ENCODE peak calls at places on chromosome 2, in nine cellular contexts. One of them, this sample, is unnamed.

GRCh38 chr2:200617089-200618050 is 31.6 kb downstream of the AOX1 start:
- DNase-seq in cardiac septum: no peak
- DNase-seq in bronchial epithelial cell: no peak
- DNase-seq in cardiac fibroblast: peak; percentile 48
- DNase-seq in stimulated activated CD4-positive, alpha-beta T cell treated with anti-CD3 and anti-CD28 coated beads, TNF-alpha, amount 100 ng/mL, for 1 hour: no peak
- DNase-seq in hippocampal formation: no peak
- DNase-seq in DMS153: no peak
- DNase-seq in SK-MEL-5: peak; percentile 14
- DNase-seq in endothelial cell: no peak
- DNase-seq in this sample: no peak

GRCh38 chr2:235004289-235004903 is 52.6 kb downstream of the SH3BP4 start:
- DNase-seq in cardiac septum: no peak
- DNase-seq in bronchial epithelial cell: no peak
- DNase-seq in cardiac fibroblast: no peak
- DNase-seq in stimulated activated CD4-positive, alpha-beta T cell treated with anti-CD3 and anti-CD28 coated beads, TNF-alpha, amount 100 ng/mL, for 1 hour: no peak
- DNase-seq in hippocampal formation: no peak
- DNase-seq in DMS153: no peak
- DNase-seq in SK-MEL-5: no peak
- DNase-seq in endothelial cell: no peak
- DNase-seq in this sample: no peak

GRCh38 chr2:221423212-221423804 is 148.8 kb downstream of the EPHA4 start:
- DNase-seq in cardiac septum: no peak
- DNase-seq in bronchial epithelial cell: peak; percentile 21
- DNase-seq in cardiac fibroblast: no peak
- DNase-seq in stimulated activated CD4-positive, alpha-beta T cell treated with anti-CD3 and anti-CD28 coated beads, TNF-alpha, amount 100 ng/mL, for 1 hour: no peak
- DNase-seq in hippocampal formation: no peak
- DNase-seq in DMS153: no peak
- DNase-seq in SK-MEL-5: no peak
- DNase-seq in endothelial cell: no peak
- DNase-seq in this sample: no peak

GRCh38 chr2:133241231-133241575 is 327.1 kb downstream of the NCKAP5 start:
- DNase-seq in cardiac septum: no peak
- DNase-seq in bronchial epithelial cell: no peak
- DNase-seq in cardiac fibroblast: peak; percentile 64
- DNase-seq in stimulated activated CD4-positive, alpha-beta T cell treated with anti-CD3 and anti-CD28 coated beads, TNF-alpha, amount 100 ng/mL, for 1 hour: no peak
- DNase-seq in hippocampal formation: no peak
- DNase-seq in DMS153: no peak
- DNase-seq in SK-MEL-5: no peak
- DNase-seq in endothelial cell: no peak
- DNase-seq in this sample: no peak

GRCh38 chr2:240623531-240624010 is 1.7 kb upstream of the GPR35 start:
- DNase-seq in cardiac septum: peak; percentile 47
- DNase-seq in bronchial epithelial cell: no peak
- DNase-seq in cardiac fibroblast: no peak
- DNase-seq in stimulated activated CD4-positive, alpha-beta T cell treated with anti-CD3 and anti-CD28 coated beads, TNF-alpha, amount 100 ng/mL, for 1 hour: no peak
- DNase-seq in hippocampal formation: no peak
- DNase-seq in DMS153: no peak
- DNase-seq in SK-MEL-5: no peak
- DNase-seq in endothelial cell: no peak
- DNase-seq in this sample: no peak

GRCh38 chr2:167924556-167924955 is 322.8 kb downstream of the STK39 start:
- DNase-seq in cardiac septum: no peak
- DNase-seq in bronchial epithelial cell: no peak
- DNase-seq in cardiac fibroblast: no peak
- DNase-seq in stimulated activated CD4-positive, alpha-beta T cell treated with anti-CD3 and anti-CD28 coated beads, TNF-alpha, amount 100 ng/mL, for 1 hour: no peak
- DNase-seq in hippocampal formation: no peak
- DNase-seq in DMS153: peak; percentile 39
- DNase-seq in SK-MEL-5: no peak
- DNase-seq in endothelial cell: no peak
- DNase-seq in this sample: no peak

GRCh38 chr2:70984576-70985282 is 6.3 kb downstream of the ANKRD53 start:
- DNase-seq in cardiac septum: peak; percentile 83
- DNase-seq in bronchial epithelial cell: peak; percentile 41
- DNase-seq in cardiac fibroblast: peak; percentile 38
- DNase-seq in stimulated activated CD4-positive, alpha-beta T cell treated with anti-CD3 and anti-CD28 coated beads, TNF-alpha, amount 100 ng/mL, for 1 hour: peak; percentile 47
- DNase-seq in hippocampal formation: no peak
- DNase-seq in DMS153: no peak
- DNase-seq in SK-MEL-5: peak; percentile 81
- DNase-seq in endothelial cell: peak; percentile 82
- DNase-seq in this sample: no peak

GRCh38 chr2:216315817-216316603 is 56.3 kb downstream of the MARCHF4 start:
- DNase-seq in cardiac septum: no peak
- DNase-seq in bronchial epithelial cell: peak; percentile 81
- DNase-seq in cardiac fibroblast: peak; percentile 82
- DNase-seq in stimulated activated CD4-positive, alpha-beta T cell treated with anti-CD3 and anti-CD28 coated beads, TNF-alpha, amount 100 ng/mL, for 1 hour: no peak
- DNase-seq in hippocampal formation: no peak
- DNase-seq in DMS153: no peak
- DNase-seq in SK-MEL-5: peak; percentile 12
- DNase-seq in endothelial cell: no peak
- DNase-seq in this sample: peak; percentile 57

GRCh38 chr2:160666019-160666676 is 172.5 kb upstream of the RBMS1 start:
- DNase-seq in cardiac septum: no peak
- DNase-seq in bronchial epithelial cell: peak; percentile 99
- DNase-seq in cardiac fibroblast: peak; percentile 99
- DNase-seq in stimulated activated CD4-positive, alpha-beta T cell treated with anti-CD3 and anti-CD28 coated beads, TNF-alpha, amount 100 ng/mL, for 1 hour: no peak
- DNase-seq in hippocampal formation: no peak
- DNase-seq in DMS153: peak; percentile 90
- DNase-seq in SK-MEL-5: peak; percentile 95
- DNase-seq in endothelial cell: no peak
- DNase-seq in this sample: peak; percentile 84

GRCh38 chr2:88692187-88692586 is 714 bp downstream of the RPIA start:
- DNase-seq in cardiac septum: no peak
- DNase-seq in bronchial epithelial cell: no peak
- DNase-seq in cardiac fibroblast: peak; percentile 18
- DNase-seq in stimulated activated CD4-positive, alpha-beta T cell treated with anti-CD3 and anti-CD28 coated beads, TNF-alpha, amount 100 ng/mL, for 1 hour: no peak
- DNase-seq in hippocampal formation: no peak
- DNase-seq in DMS153: no peak
- DNase-seq in SK-MEL-5: peak; percentile 15
- DNase-seq in endothelial cell: peak; percentile 20
- DNase-seq in this sample: no peak

GRCh38 chr2:102439065-102439695 is 16.2 kb downstream of the IL18RAP start:
- DNase-seq in cardiac septum: no peak
- DNase-seq in bronchial epithelial cell: peak; percentile 80
- DNase-seq in cardiac fibroblast: peak; percentile 74
- DNase-seq in stimulated activated CD4-positive, alpha-beta T cell treated with anti-CD3 and anti-CD28 coated beads, TNF-alpha, amount 100 ng/mL, for 1 hour: no peak
- DNase-seq in hippocampal formation: no peak
- DNase-seq in DMS153: no peak
- DNase-seq in SK-MEL-5: no peak
- DNase-seq in endothelial cell: no peak
- DNase-seq in this sample: peak; percentile 78

GRCh38 chr2:126908721-126909177 is 10.1 kb downstream of the TEX51 start:
- DNase-seq in cardiac septum: peak; percentile 55
- DNase-seq in bronchial epithelial cell: no peak
- DNase-seq in cardiac fibroblast: no peak
- DNase-seq in stimulated activated CD4-positive, alpha-beta T cell treated with anti-CD3 and anti-CD28 coated beads, TNF-alpha, amount 100 ng/mL, for 1 hour: no peak
- DNase-seq in hippocampal formation: no peak
- DNase-seq in DMS153: no peak
- DNase-seq in SK-MEL-5: no peak
- DNase-seq in endothelial cell: peak; percentile 1
- DNase-seq in this sample: no peak

GRCh38 chr2:116585654-116586053 is 1228.8 kb upstream of the DDX18 start:
- DNase-seq in cardiac septum: no peak
- DNase-seq in bronchial epithelial cell: no peak
- DNase-seq in cardiac fibroblast: no peak
- DNase-seq in stimulated activated CD4-positive, alpha-beta T cell treated with anti-CD3 and anti-CD28 coated beads, TNF-alpha, amount 100 ng/mL, for 1 hour: no peak
- DNase-seq in hippocampal formation: no peak
- DNase-seq in DMS153: peak; percentile 79
- DNase-seq in SK-MEL-5: no peak
- DNase-seq in endothelial cell: no peak
- DNase-seq in this sample: no peak

GRCh38 chr2:101114815-101115214 is 36.4 kb downstream of the TBC1D8 start:
- DNase-seq in cardiac septum: peak; percentile 83
- DNase-seq in bronchial epithelial cell: no peak
- DNase-seq in cardiac fibroblast: no peak
- DNase-seq in stimulated activated CD4-positive, alpha-beta T cell treated with anti-CD3 and anti-CD28 coated beads, TNF-alpha, amount 100 ng/mL, for 1 hour: no peak
- DNase-seq in hippocampal formation: no peak
- DNase-seq in DMS153: no peak
- DNase-seq in SK-MEL-5: no peak
- DNase-seq in endothelial cell: no peak
- DNase-seq in this sample: no peak

GRCh38 chr2:158179660-158180059 is 78.0 kb downstream of the UPP2 start:
- DNase-seq in cardiac septum: no peak
- DNase-seq in bronchial epithelial cell: peak; percentile 45
- DNase-seq in cardiac fibroblast: peak; percentile 59
- DNase-seq in stimulated activated CD4-positive, alpha-beta T cell treated with anti-CD3 and anti-CD28 coated beads, TNF-alpha, amount 100 ng/mL, for 1 hour: no peak
- DNase-seq in hippocampal formation: no peak
- DNase-seq in DMS153: no peak
- DNase-seq in SK-MEL-5: peak; percentile 38
- DNase-seq in endothelial cell: no peak
- DNase-seq in this sample: no peak

GRCh38 chr2:154425999-154426398 is 272.5 kb upstream of the KCNJ3 start:
- DNase-seq in cardiac septum: no peak
- DNase-seq in bronchial epithelial cell: peak; percentile 1
- DNase-seq in cardiac fibroblast: no peak
- DNase-seq in stimulated activated CD4-positive, alpha-beta T cell treated with anti-CD3 and anti-CD28 coated beads, TNF-alpha, amount 100 ng/mL, for 1 hour: no peak
- DNase-seq in hippocampal formation: no peak
- DNase-seq in DMS153: no peak
- DNase-seq in SK-MEL-5: peak; percentile 42
- DNase-seq in endothelial cell: peak; percentile 7
- DNase-seq in this sample: peak; percentile 46

GRCh38 chr2:234603619-234604018 is 106.7 kb upstream of the ARL4C start:
- DNase-seq in cardiac septum: no peak
- DNase-seq in bronchial epithelial cell: no peak
- DNase-seq in cardiac fibroblast: no peak
- DNase-seq in stimulated activated CD4-positive, alpha-beta T cell treated with anti-CD3 and anti-CD28 coated beads, TNF-alpha, amount 100 ng/mL, for 1 hour: no peak
- DNase-seq in hippocampal formation: no peak
- DNase-seq in DMS153: no peak
- DNase-seq in SK-MEL-5: peak; percentile 70
- DNase-seq in endothelial cell: no peak
- DNase-seq in this sample: no peak

GRCh38 chr2:18552351-18553077 is 7.9 kb downstream of the RDH14 start:
- DNase-seq in cardiac septum: no peak
- DNase-seq in bronchial epithelial cell: peak; percentile 34
- DNase-seq in cardiac fibroblast: peak; percentile 70
- DNase-seq in stimulated activated CD4-positive, alpha-beta T cell treated with anti-CD3 and anti-CD28 coated beads, TNF-alpha, amount 100 ng/mL, for 1 hour: no peak
- DNase-seq in hippocampal formation: no peak
- DNase-seq in DMS153: no peak
- DNase-seq in SK-MEL-5: no peak
- DNase-seq in endothelial cell: no peak
- DNase-seq in this sample: no peak

GRCh38 chr2:175282300-175282699 is 100.8 kb upstream of the ATP5MC3 start:
- DNase-seq in cardiac septum: no peak
- DNase-seq in bronchial epithelial cell: peak; percentile 32
- DNase-seq in cardiac fibroblast: peak; percentile 61
- DNase-seq in stimulated activated CD4-positive, alpha-beta T cell treated with anti-CD3 and anti-CD28 coated beads, TNF-alpha, amount 100 ng/mL, for 1 hour: no peak
- DNase-seq in hippocampal formation: no peak
- DNase-seq in DMS153: peak; percentile 66
- DNase-seq in SK-MEL-5: peak; percentile 72
- DNase-seq in endothelial cell: no peak
- DNase-seq in this sample: peak; percentile 6

GRCh38 chr2:180000434-180000833 is 6.7 kb downstream of the CWC22 start:
- DNase-seq in cardiac septum: no peak
- DNase-seq in bronchial epithelial cell: peak; percentile 42
- DNase-seq in cardiac fibroblast: peak; percentile 59
- DNase-seq in stimulated activated CD4-positive, alpha-beta T cell treated with anti-CD3 and anti-CD28 coated beads, TNF-alpha, amount 100 ng/mL, for 1 hour: no peak
- DNase-seq in hippocampal formation: no peak
- DNase-seq in DMS153: no peak
- DNase-seq in SK-MEL-5: no peak
- DNase-seq in endothelial cell: no peak
- DNase-seq in this sample: peak; percentile 19

GRCh38 chr2:67846341-67847070 is 216.3 kb downstream of the C1D start:
- DNase-seq in cardiac septum: peak; percentile 77
- DNase-seq in bronchial epithelial cell: peak; percentile 96
- DNase-seq in cardiac fibroblast: peak; percentile 98
- DNase-seq in stimulated activated CD4-positive, alpha-beta T cell treated with anti-CD3 and anti-CD28 coated beads, TNF-alpha, amount 100 ng/mL, for 1 hour: no peak
- DNase-seq in hippocampal formation: peak; percentile 24
- DNase-seq in DMS153: peak; percentile 98
- DNase-seq in SK-MEL-5: peak; percentile 100
- DNase-seq in endothelial cell: peak; percentile 77
- DNase-seq in this sample: peak; percentile 80

GRCh38 chr2:118970396-118971135 is 28.6 kb downstream of the MARCO start:
- DNase-seq in cardiac septum: no peak
- DNase-seq in bronchial epithelial cell: no peak
- DNase-seq in cardiac fibroblast: no peak
- DNase-seq in stimulated activated CD4-positive, alpha-beta T cell treated with anti-CD3 and anti-CD28 coated beads, TNF-alpha, amount 100 ng/mL, for 1 hour: no peak
- DNase-seq in hippocampal formation: no peak
- DNase-seq in DMS153: no peak
- DNase-seq in SK-MEL-5: no peak
- DNase-seq in endothelial cell: no peak
- DNase-seq in this sample: no peak

GRCh38 chr2:56476509-56477071 is 292.8 kb downstream of the CCDC85A start:
- DNase-seq in cardiac septum: no peak
- DNase-seq in bronchial epithelial cell: peak; percentile 8
- DNase-seq in cardiac fibroblast: no peak
- DNase-seq in stimulated activated CD4-positive, alpha-beta T cell treated with anti-CD3 and anti-CD28 coated beads, TNF-alpha, amount 100 ng/mL, for 1 hour: no peak
- DNase-seq in hippocampal formation: no peak
- DNase-seq in DMS153: peak; percentile 10
- DNase-seq in SK-MEL-5: no peak
- DNase-seq in endothelial cell: no peak
- DNase-seq in this sample: no peak

GRCh38 chr2:110101911-110102774 is 13.5 kb downstream of the MALL start:
- DNase-seq in cardiac septum: no peak
- DNase-seq in bronchial epithelial cell: peak; percentile 79
- DNase-seq in cardiac fibroblast: peak; percentile 61
- DNase-seq in stimulated activated CD4-positive, alpha-beta T cell treated with anti-CD3 and anti-CD28 coated beads, TNF-alpha, amount 100 ng/mL, for 1 hour: no peak
- DNase-seq in hippocampal formation: no peak
- DNase-seq in DMS153: no peak
- DNase-seq in SK-MEL-5: no peak
- DNase-seq in endothelial cell: no peak
- DNase-seq in this sample: no peak

GRCh38 chr2:158103358-158104021 is 1.8 kb downstream of the UPP2 start:
- DNase-seq in cardiac septum: no peak
- DNase-seq in bronchial epithelial cell: no peak
- DNase-seq in cardiac fibroblast: no peak
- DNase-seq in stimulated activated CD4-positive, alpha-beta T cell treated with anti-CD3 and anti-CD28 coated beads, TNF-alpha, amount 100 ng/mL, for 1 hour: no peak
- DNase-seq in hippocampal formation: no peak
- DNase-seq in DMS153: no peak
- DNase-seq in SK-MEL-5: no peak
- DNase-seq in endothelial cell: no peak
- DNase-seq in this sample: peak; percentile 7

GRCh38 chr2:42132066-42132965 is 36.8 kb upstream of the EML4 start:
- DNase-seq in cardiac septum: no peak
- DNase-seq in bronchial epithelial cell: no peak
- DNase-seq in cardiac fibroblast: peak; percentile 81
- DNase-seq in stimulated activated CD4-positive, alpha-beta T cell treated with anti-CD3 and anti-CD28 coated beads, TNF-alpha, amount 100 ng/mL, for 1 hour: no peak
- DNase-seq in hippocampal formation: no peak
- DNase-seq in DMS153: no peak
- DNase-seq in SK-MEL-5: no peak
- DNase-seq in endothelial cell: no peak
- DNase-seq in this sample: peak; percentile 86

GRCh38 chr2:191321861-191322662 is 76.9 kb downstream of the MYO1B start:
- DNase-seq in cardiac septum: no peak
- DNase-seq in bronchial epithelial cell: peak; percentile 57
- DNase-seq in cardiac fibroblast: peak; percentile 84
- DNase-seq in stimulated activated CD4-positive, alpha-beta T cell treated with anti-CD3 and anti-CD28 coated beads, TNF-alpha, amount 100 ng/mL, for 1 hour: no peak
- DNase-seq in hippocampal formation: no peak
- DNase-seq in DMS153: no peak
- DNase-seq in SK-MEL-5: peak; percentile 59
- DNase-seq in endothelial cell: peak; percentile 32
- DNase-seq in this sample: peak; percentile 97

GRCh38 chr2:14137643-14138042 is 494.9 kb upstream of the LRATD1 start:
- DNase-seq in cardiac septum: no peak
- DNase-seq in bronchial epithelial cell: peak; percentile 22
- DNase-seq in cardiac fibroblast: peak; percentile 10
- DNase-seq in stimulated activated CD4-positive, alpha-beta T cell treated with anti-CD3 and anti-CD28 coated beads, TNF-alpha, amount 100 ng/mL, for 1 hour: no peak
- DNase-seq in hippocampal formation: no peak
- DNase-seq in DMS153: no peak
- DNase-seq in SK-MEL-5: peak; percentile 63
- DNase-seq in endothelial cell: no peak
- DNase-seq in this sample: no peak

GRCh38 chr2:128423788-128424165 is 105.1 kb upstream of the HS6ST1 start:
- DNase-seq in cardiac septum: peak; percentile 43
- DNase-seq in bronchial epithelial cell: no peak
- DNase-seq in cardiac fibroblast: no peak
- DNase-seq in stimulated activated CD4-positive, alpha-beta T cell treated with anti-CD3 and anti-CD28 coated beads, TNF-alpha, amount 100 ng/mL, for 1 hour: no peak
- DNase-seq in hippocampal formation: no peak
- DNase-seq in DMS153: no peak
- DNase-seq in SK-MEL-5: no peak
- DNase-seq in endothelial cell: no peak
- DNase-seq in this sample: no peak

GRCh38 chr2:240672076-240672700 is 10.5 kb downstream of the AQP12B start:
- DNase-seq in cardiac septum: no peak
- DNase-seq in bronchial epithelial cell: no peak
- DNase-seq in cardiac fibroblast: no peak
- DNase-seq in stimulated activated CD4-positive, alpha-beta T cell treated with anti-CD3 and anti-CD28 coated beads, TNF-alpha, amount 100 ng/mL, for 1 hour: no peak
- DNase-seq in hippocampal formation: no peak
- DNase-seq in DMS153: no peak
- DNase-seq in SK-MEL-5: no peak
- DNase-seq in endothelial cell: no peak
- DNase-seq in this sample: no peak

GRCh38 chr2:238722181-238722580 is 125.7 kb upstream of the TWIST2 start:
- DNase-seq in cardiac septum: no peak
- DNase-seq in bronchial epithelial cell: no peak
- DNase-seq in cardiac fibroblast: no peak
- DNase-seq in stimulated activated CD4-positive, alpha-beta T cell treated with anti-CD3 and anti-CD28 coated beads, TNF-alpha, amount 100 ng/mL, for 1 hour: no peak
- DNase-seq in hippocampal formation: no peak
- DNase-seq in DMS153: no peak
- DNase-seq in SK-MEL-5: no peak
- DNase-seq in endothelial cell: no peak
- DNase-seq in this sample: no peak

This sample was measured in NCI-H226.